ENCODE peak calls at places on chromosomes 16 and 17, in ten cellular contexts. K is activated effector memory CD4-positive, alpha-beta T cell treated with Interleukin-2 at 50 U/mL for 16 hours; G is AG09309; C is iPS-NIHi11; F is tibial artery; Y is activated T-cell treated with anti-CD3 and anti-CD28 coated beads, Interleukin-2, amount 50 U/mL, for 4 hours; P is CD4-positive, alpha-beta T cell; D is mucosa of descending colon; A is G401; H is mesenchymal stem cell. X is an unnamed sample.

GRCh38 chr17:73386561-73386960 is 74.8 kb upstream of the CDC42EP4 start:
- DNase-seq in K (no peak), G (no peak), C (no peak), F (no peak), Y (no peak), P (no peak), D (no peak), A (no peak), H (no peak), X (no peak)

GRCh38 chr17:14464741-14465140 is 163.9 kb downstream of the HS3ST3B1 start:
- DNase-seq in K (no peak), G (peak; percentile 72), C (no peak), F (no peak), Y (no peak), P (no peak), D (no peak), A (no peak), H (peak; percentile 51), X (no peak)

GRCh38 chr17:82204831-82205719 is 7.6 kb downstream of the CCDC57 start:
- DNase-seq in K (no peak), G (no peak), C (no peak), F (no peak), Y (peak; percentile 32), P (no peak), D (no peak), A (no peak), H (peak; percentile 84), X (no peak)

GRCh38 chr17:6596076-6596475 is 39.7 kb upstream of the PITPNM3 start:
- DNase-seq in K (no peak), G (no peak), C (no peak), F (no peak), Y (no peak), P (no peak), D (no peak), A (no peak), H (no peak), X (no peak)

GRCh38 chr16:49454426-49455180 is 81.0 kb downstream of the C16orf78 start:
- DNase-seq in K (no peak), G (no peak), C (no peak), F (peak; percentile 40), Y (no peak), P (no peak), D (no peak), A (no peak), H (no peak), X (no peak)

GRCh38 chr16:59566446-59566845 is 832.3 kb upstream of the GOT2 start:
- DNase-seq in K (no peak), G (no peak), C (no peak), F (no peak), Y (no peak), P (no peak), D (no peak), A (no peak), H (no peak), X (no peak)

GRCh38 chr17:46733837-46734516 is 84.5 kb downstream of the WNT3 start:
- DNase-seq in K (no peak), G (peak; percentile 16), C (no peak), F (no peak), Y (no peak), P (no peak), D (no peak), A (no peak), H (peak; percentile 46), X (no peak)

GRCh38 chr16:80591071-80591935 is 50.5 kb downstream of the DYNLRB2 start:
- DNase-seq in K (no peak), G (no peak), C (no peak), F (no peak), Y (no peak), P (no peak), D (no peak), A (no peak), H (no peak), X (peak; percentile 31)

GRCh38 chr16:4071686-4072561 is 44.3 kb downstream of the ADCY9 start:
- DNase-seq in K (no peak), G (no peak), C (no peak), F (no peak), Y (no peak), P (no peak), D (no peak), A (no peak), H (peak; percentile 36), X (no peak)

GRCh38 chr16:57186630-57187507 is 740 bp downstream of the RSPRY1 start:
- DNase-seq in K (peak; percentile 9), G (no peak), C (peak; percentile 23), F (peak; percentile 66), Y (peak; percentile 5), P (peak; percentile 1), D (peak; percentile 55), A (peak; percentile 29), H (peak; percentile 60), X (peak; percentile 81)

GRCh38 chr17:32755045-32755805 is 121.7 kb downstream of the MYO1D start:
- DNase-seq in K (no peak), G (peak; percentile 34), C (peak; percentile 45), F (no peak), Y (no peak), P (no peak), D (no peak), A (peak; percentile 85), H (peak; percentile 80), X (peak; percentile 42)

GRCh38 chr16:52643006-52643405 is 96.1 kb upstream of the TOX3 start:
- DNase-seq in K (no peak), G (no peak), C (no peak), F (no peak), Y (no peak), P (no peak), D (no peak), A (no peak), H (no peak), X (no peak)

GRCh38 chr16:12100124-12100647 is 123.7 kb downstream of the SNX29 start:
- DNase-seq in K (no peak), G (no peak), C (no peak), F (no peak), Y (no peak), P (no peak), D (no peak), A (no peak), H (no peak), X (no peak)

GRCh38 chr17:8753976-8754440 is 4.3 kb downstream of the SPDYE4 start:
- DNase-seq in K (no peak), G (no peak), C (peak; percentile 54), F (no peak), Y (no peak), P (no peak), D (peak; percentile 19), A (peak; percentile 3), H (peak; percentile 7), X (peak; percentile 16)

GRCh38 chr17:55327225-55328088 is 62.7 kb downstream of the HLF start:
- DNase-seq in K (no peak), G (no peak), C (no peak), F (no peak), Y (no peak), P (no peak), D (peak; percentile 35), A (no peak), H (no peak), X (peak; percentile 92)

GRCh38 chr16:24776486-24777220 is 47.2 kb downstream of the TNRC6A start:
- DNase-seq in K (no peak), G (peak; percentile 5), C (no peak), F (no peak), Y (no peak), P (no peak), D (no peak), A (peak; percentile 57), H (no peak), X (no peak)

GRCh38 chr16:67164599-67165061 is at the start of gene HSF4:
- DNase-seq in K (no peak), G (no peak), C (peak; percentile 50), F (peak; percentile 85), Y (no peak), P (no peak), D (peak; percentile 74), A (peak; percentile 74), H (no peak), X (peak; percentile 61)

GRCh38 chr17:38719284-38719942 is 10.7 kb upstream of the CISD3 start:
- DNase-seq in K (no peak), G (no peak), C (peak; percentile 43), F (no peak), Y (no peak), P (no peak), D (no peak), A (no peak), H (no peak), X (no peak)

GRCh38 chr17:62684179-62684578 is 56.7 kb downstream of the MRC2 start:
- DNase-seq in K (no peak), G (no peak), C (no peak), F (no peak), Y (no peak), P (no peak), D (no peak), A (no peak), H (no peak), X (no peak)